ENCODE peak calls at places on chromosomes 16 and 17, in four cellular contexts. U, B, E and C are unnamed samples.

GRCh38 chr16:30769379-30770089 is 7.4 kb downstream of the RNF40 start:
- ATAC-seq in U (no peak), B (no peak), E (no peak), C (no peak)

GRCh38 chr16:12339686-12340085 is 363.2 kb downstream of the SNX29 start:
- ATAC-seq in U (no peak), B (no peak), E (no peak), C (no peak)

GRCh38 chr17:74340470-74341023 is 14.5 kb downstream of the KIF19 start:
- ATAC-seq in U (no peak), B (no peak), E (no peak), C (no peak)

GRCh38 chr17:49748791-49749190 is 15.1 kb downstream of the FAM117A start:
- ATAC-seq in U (peak), B (no peak), E (no peak), C (no peak)

GRCh38 chr16:8370374-8371015 is 219.8 kb downstream of the TMEM114 start:
- ATAC-seq in U (no peak), B (no peak), E (no peak), C (no peak)

GRCh38 chr16:84844561-84845495 is 25.0 kb downstream of the CRISPLD2 start:
- ATAC-seq in U (no peak), B (no peak), E (no peak), C (no peak)

GRCh38 chr17:39235555-39236221 is 9.9 kb upstream of the STAC2 start:
- ATAC-seq in U (peak), B (no peak), E (no peak), C (no peak)

GRCh38 chr17:73349138-73349537 is 37.3 kb upstream of the CDC42EP4 start:
- ATAC-seq in U (no peak), B (peak), E (peak), C (peak)

GRCh38 chr17:58325976-58326468 is 2.6 kb downstream of the TSPOAP1 start:
- ATAC-seq in U (no peak), B (no peak), E (no peak), C (no peak)

GRCh38 chr17:58326609-58327341 is 1.8 kb downstream of the TSPOAP1 start:
- ATAC-seq in U (no peak), B (no peak), E (no peak), C (no peak)

GRCh38 chr17:58329035-58329807 is 626 bp upstream of the TSPOAP1 start:
- ATAC-seq in U (peak), B (no peak), E (peak), C (no peak)

GRCh38 chr17:58328195-58329034 is at the start of gene TSPOAP1:
- ATAC-seq in U (no peak), B (no peak), E (no peak), C (no peak)

GRCh38 chr17:58327363-58328194 is 1.0 kb downstream of the TSPOAP1 start:
- ATAC-seq in U (no peak), B (no peak), E (no peak), C (no peak)
- H3K4me3 ChIP-seq in U (no peak), B (no peak), E (no peak), C (no peak)

GRCh38 chr16:23058576-23058975 is 90.7 kb downstream of the USP31 start:
- ATAC-seq in U (no peak), B (no peak), E (no peak), C (no peak)
- H3K27ac ChIP-seq in U (no peak), B (no peak), E (no peak), C (no peak)

GRCh38 chr16:14378684-14379467 is 251.2 kb downstream of the PARN start:
- ATAC-seq in U (no peak), B (no peak), E (no peak), C (no peak)
- H3K4me3 ChIP-seq in U (no peak), B (no peak), E (no peak), C (no peak)

GRCh38 chr17:44501866-44502265 is 1.3 kb downstream of the GPATCH8 start:
- ATAC-seq in U (no peak), B (no peak), E (no peak), C (no peak)
- H3K27ac ChIP-seq in U (no peak), B (no peak), E (peak), C (no peak)

GRCh38 chr17:82007228-82007494 is 15.5 kb downstream of the CENPX start:
- ATAC-seq in U (no peak), B (no peak), E (no peak), C (no peak)
- H3K4me3 ChIP-seq in U (no peak), B (no peak), E (no peak), C (no peak)

GRCh38 chr16:75289189-75289588 is 37.8 kb upstream of the BCAR1 start:
- ATAC-seq in U (peak), B (no peak), E (peak), C (peak)
- H3K27ac ChIP-seq in U (no peak), B (no peak), E (peak), C (peak)